ENCODE peak calls at places on chromosome 20, in eight cellular contexts. L, X, H, T, W, A, E and U are unnamed samples.

GRCh38 chr20:15739056-15739455 is 834.2 kb downstream of the KIF16B start:
- DNase-seq in E (no peak), H (no peak), L (no peak), W (no peak), T (no peak), X (no peak), A (no peak), U (no peak)

GRCh38 chr20:36407196-36407733 is 101.1 kb downstream of the DLGAP4 start:
- DNase-seq in W (no peak), X (no peak), T (no peak), E (no peak), H (no peak), L (no peak), A (no peak), U (no peak)

GRCh38 chr20:63540417-63541186 is 3.4 kb upstream of the PTK6 start:
- DNase-seq in A (no peak), X (no peak), T (no peak), W (no peak), L (no peak), E (no peak), H (no peak), U (no peak)

GRCh38 chr20:3085571-3086072 is 1.1 kb upstream of the AVP start:
- DNase-seq in L (no peak), E (peak), X (no peak), A (no peak), H (no peak), T (no peak), W (no peak), U (no peak)

GRCh38 chr20:62305765-62306431 is 3.1 kb downstream of the ADRM1 start:
- DNase-seq in E (no peak), X (no peak), A (no peak), H (no peak), L (no peak), T (no peak), W (peak), U (no peak)

GRCh38 chr20:4483481-4483880 is 238.2 kb upstream of the PRND start:
- DNase-seq in W (no peak), H (no peak), L (no peak), E (no peak), A (no peak), X (no peak), T (no peak), U (no peak)

GRCh38 chr20:63973636-63974401 is 4.1 kb upstream of the ZNF512B start:
- DNase-seq in H (peak), W (peak), A (peak), L (peak), T (peak), E (peak), X (peak), U (peak)

GRCh38 chr20:44021900-44022299 is 107.2 kb downstream of the TOX2 start:
- DNase-seq in L (no peak), X (no peak), T (no peak), E (no peak), H (no peak), W (no peak), A (no peak), U (no peak)

GRCh38 chr20:59185809-59186208 is 22.2 kb downstream of the ZNF831 start:
- DNase-seq in W (no peak), X (no peak), A (no peak), E (no peak), T (no peak), L (no peak), H (peak), U (no peak)

GRCh38 chr20:25050501-25051350 is 7.2 kb downstream of the ACSS1 start:
- DNase-seq in W (peak), E (no peak), L (no peak), A (peak), H (no peak), X (no peak), T (no peak), U (no peak)

GRCh38 chr20:49978685-49979029 is 4.1 kb upstream of the SNAI1 start:
- DNase-seq in E (no peak), H (no peak), W (peak), X (no peak), A (no peak), L (no peak), T (no peak), U (no peak)
- TF ChIP-seq CTCF in E (no peak), H (no peak), W (no peak), X (no peak), A (no peak), L (no peak), T (no peak), U (no peak)

GRCh38 chr20:18750735-18751134 is 62.8 kb upstream of the SCP2D1 start:
- DNase-seq in L (no peak), A (no peak), W (no peak), T (no peak), H (no peak), X (no peak), E (no peak), U (no peak)

GRCh38 chr20:18749528-18749927 is 64.1 kb upstream of the SCP2D1 start:
- DNase-seq in A (no peak), H (no peak), W (no peak), T (no peak), X (no peak), E (no peak), L (no peak), U (no peak)

GRCh38 chr20:18754030-18754659 is 59.4 kb upstream of the SCP2D1 start:
- DNase-seq in E (no peak), T (no peak), H (no peak), A (no peak), X (no peak), L (no peak), W (no peak), U (no peak)
- TF ChIP-seq CTCF in E (no peak), T (no peak), H (no peak), A (no peak), X (no peak), L (no peak), W (no peak), U (no peak)

GRCh38 chr20:49247169-49247734 is 28.0 kb downstream of the DDX27 start:
- DNase-seq in W (no peak), A (no peak), X (no peak), H (no peak), T (no peak), L (no peak), E (no peak), U (no peak)

GRCh38 chr20:49248879-49249665 is 28.8 kb downstream of the ZNFX1 start:
- DNase-seq in A (no peak), H (no peak), L (no peak), W (no peak), E (no peak), X (no peak), T (no peak), U (no peak)

GRCh38 chr20:49247792-49248191 is 28.6 kb downstream of the DDX27 start:
- DNase-seq in H (no peak), W (no peak), E (no peak), X (no peak), L (no peak), T (peak), A (no peak), U (no peak)

GRCh38 chr20:49248301-49248700 is 29.1 kb downstream of the DDX27 start:
- DNase-seq in W (no peak), T (no peak), E (no peak), H (no peak), L (no peak), X (no peak), A (no peak), U (no peak)

DNA sequence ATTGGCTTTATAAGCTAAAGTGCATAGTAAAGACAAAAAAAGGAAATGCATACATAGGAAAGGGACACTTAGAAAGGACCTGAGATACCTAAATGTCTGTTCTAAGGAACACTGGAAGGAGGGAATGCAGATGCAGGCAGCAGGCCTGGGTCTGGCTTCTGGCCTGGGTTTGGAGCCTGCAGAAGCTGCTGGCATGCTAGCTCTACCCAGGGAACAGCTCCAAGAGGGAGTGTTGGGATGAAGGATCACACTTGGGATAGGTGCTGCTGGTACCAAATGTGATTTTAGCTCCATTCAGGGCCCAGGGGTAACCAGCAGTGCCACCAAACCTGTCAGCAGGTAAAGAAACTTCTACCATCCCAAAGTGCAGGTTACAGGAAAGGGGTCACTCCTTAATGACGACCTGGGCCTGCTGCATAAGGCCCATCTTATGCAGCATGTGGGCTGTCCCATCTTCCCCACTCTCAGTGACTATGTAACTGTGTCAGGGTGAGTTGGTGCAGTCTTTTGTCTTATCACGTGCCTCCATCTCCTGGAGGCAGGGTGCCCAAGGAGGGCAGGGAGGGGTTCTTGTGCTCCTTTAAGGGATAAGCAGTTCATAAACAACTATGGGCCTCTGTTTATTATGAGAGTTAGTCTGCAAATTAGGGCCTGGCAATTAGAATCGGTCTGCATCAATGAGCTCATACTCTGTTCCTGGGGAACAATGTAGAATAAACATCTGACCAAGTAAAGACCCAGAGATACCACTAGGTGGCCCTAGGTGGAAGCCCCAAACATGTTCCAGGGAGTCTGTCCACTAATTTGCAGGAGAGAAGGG is 26.9 kb downstream of the DDX27 start:
- DNase-seq in H (peak), X (no peak), E (no peak), T (peak), W (peak), A (no peak), L (no peak), U (no peak)
- TF ChIP-seq CTCF in H (peak), X (peak), E (peak), T (peak), W (peak), A (peak), L (peak), U (peak)

GRCh38 chr20:23417861-23418260 is 3.4 kb downstream of the NAPB start:
- DNase-seq in L (no peak), A (no peak), T (no peak), X (no peak), E (no peak), H (no peak), W (no peak), U (peak)

GRCh38 chr20:23425129-23425528 is 3.8 kb upstream of the NAPB start:
- DNase-seq in T (no peak), L (no peak), A (no peak), W (no peak), X (no peak), H (no peak), E (no peak), U (no peak)

GRCh38 chr20:23419657-23419994 is 1.7 kb downstream of the NAPB start:
- DNase-seq in E (no peak), W (no peak), T (no peak), H (no peak), X (no peak), L (no peak), A (no peak), U (no peak)

GRCh38 chr20:23419995-23420901 is 1.0 kb downstream of the NAPB start:
- DNase-seq in L (peak), E (peak), A (peak), W (peak), H (peak), T (peak), X (peak), U (no peak)

GRCh38 chr20:23420943-23421925 is at the start of gene NAPB:
- DNase-seq in H (peak), T (peak), L (peak), X (peak), E (peak), W (peak), A (peak), U (peak)
- TF ChIP-seq CTCF in H (peak), T (peak), L (peak), X (peak), E (peak), W (peak), A (peak), U (no peak)